ENCODE peak calls at places on chromosomes 4 and X, in ten cellular contexts. W, G, A, P, Z, H, K, S, C and U are unnamed samples.

GRCh38 chrX:11786862-11787261 is 28.8 kb downstream of the MSL3 start:
- DNase-seq in P (no peak), C (no peak), W (no peak), A (no peak), H (no peak), K (no peak), G (no peak), Z (no peak), S (no peak), U (no peak)

GRCh38 chrX:25721564-25721963 is 416.6 kb upstream of the MAGEB18 start:
- DNase-seq in W (no peak), C (no peak), P (no peak), K (no peak), H (no peak), Z (no peak), G (no peak), A (peak), S (no peak), U (no peak)

GRCh38 chr4:55216871-55217635 is 91.7 kb upstream of the KDR start:
- DNase-seq in G (no peak), Z (no peak), H (no peak), S (no peak), P (no peak), W (no peak), A (no peak), K (no peak), C (no peak), U (no peak)

GRCh38 chr4:163482197-163482596 is 8.6 kb upstream of the TKTL2 start:
- DNase-seq in A (no peak), K (no peak), H (no peak), S (no peak), C (no peak), Z (no peak), W (no peak), P (no peak), G (no peak), U (no peak)

GRCh38 chr4:67456577-67457196 is 88.6 kb downstream of the CENPC start:
- DNase-seq in G (no peak), K (no peak), C (no peak), S (peak), Z (no peak), P (no peak), W (no peak), H (no peak), A (no peak), U (no peak)

GRCh38 chrX:11540532-11541377 is 125.0 kb downstream of the ARHGAP6 start:
- DNase-seq in G (no peak), A (no peak), C (no peak), W (no peak), S (no peak), P (no peak), Z (no peak), H (no peak), K (no peak), U (no peak)

GRCh38 chrX:151796576-151796975 is 62.0 kb downstream of the CNGA2 start:
- DNase-seq in W (no peak), K (no peak), P (no peak), H (no peak), G (no peak), C (no peak), A (no peak), S (no peak), Z (no peak), U (no peak)

GRCh38 chr4:1290165-1290977 is 680 bp downstream of the MAEA start:
- DNase-seq in W (no peak), K (peak), H (no peak), G (no peak), S (peak), A (peak), P (no peak), C (no peak), Z (no peak), U (no peak)

GRCh38 chrX:47030339-47030738 is 47.9 kb upstream of the RGN start:
- DNase-seq in G (no peak), Z (no peak), C (no peak), H (no peak), W (no peak), A (peak), P (peak), K (no peak), S (no peak), U (no peak)

GRCh38 chrX:103428525-103428924 is 52.2 kb downstream of the BEX3 start:
- DNase-seq in H (no peak), K (no peak), Z (no peak), P (no peak), G (no peak), S (no peak), W (no peak), A (no peak), C (no peak), U (no peak)

GRCh38 chr4:95181446-95182306 is 367.1 kb downstream of the UNC5C start:
- DNase-seq in W (no peak), S (no peak), A (no peak), Z (no peak), H (peak), K (no peak), P (peak), C (no peak), G (no peak), U (no peak)
- TF ChIP-seq CTCF in W (no peak), S (no peak), A (no peak), Z (no peak), H (no peak), K (no peak), P (peak), C (no peak), G (peak), U (no peak)

DNA sequence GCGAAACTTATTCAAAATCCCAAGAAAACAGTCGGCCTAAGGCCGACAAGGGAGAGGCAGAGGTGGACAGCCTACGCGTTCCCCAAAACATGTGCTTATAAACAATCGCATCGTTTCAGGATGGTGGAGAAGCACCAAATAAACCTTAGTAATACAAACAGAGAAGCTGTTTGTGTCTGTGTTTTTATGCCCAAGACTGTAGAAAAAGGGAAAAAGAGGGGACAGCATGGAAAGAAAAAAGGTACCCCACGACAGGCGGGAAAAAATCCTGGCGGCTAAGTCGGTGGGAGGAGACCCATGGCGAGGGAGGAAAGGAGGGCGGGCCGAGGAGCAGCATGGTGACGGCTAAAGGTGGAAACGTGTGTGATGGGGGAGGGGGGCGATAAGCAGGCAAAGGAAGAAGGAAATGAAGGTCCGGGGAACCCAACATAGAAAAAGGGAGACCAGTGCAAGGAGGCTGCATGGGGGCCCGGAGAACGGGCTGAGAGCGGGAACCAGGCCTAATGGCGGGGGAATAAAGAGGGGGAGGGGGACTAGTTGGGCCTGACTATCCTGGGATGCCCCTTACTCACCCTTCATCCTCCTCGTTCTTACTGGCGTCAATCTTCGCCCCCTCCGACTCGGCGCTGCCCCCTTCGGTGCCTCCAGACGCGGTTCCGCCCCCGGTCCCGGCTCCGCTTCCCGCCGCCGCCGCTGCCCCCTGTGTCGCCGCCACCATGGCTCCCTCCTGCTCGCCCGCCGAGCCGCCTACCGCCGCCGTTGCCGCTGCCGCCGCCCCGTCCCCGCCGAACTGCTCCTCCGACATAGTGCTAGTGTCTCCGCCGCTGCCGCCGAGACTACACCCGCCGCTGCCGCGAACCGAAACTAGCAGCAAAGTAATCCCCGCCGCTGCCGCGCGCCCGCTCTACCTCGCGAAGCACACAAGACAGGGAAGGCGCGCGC is 646 bp downstream of the HNRNPD start:
- DNase-seq in H (peak), P (peak), S (peak), A (peak), W (peak), Z (peak), G (peak), K (peak), C (peak), U (peak)
- TF ChIP-seq POLR2A in H (no peak), P (peak), S (no peak), A (no peak), W (no peak), Z (no peak), G (peak), K (no peak), C (no peak), U (no peak)

DNA sequence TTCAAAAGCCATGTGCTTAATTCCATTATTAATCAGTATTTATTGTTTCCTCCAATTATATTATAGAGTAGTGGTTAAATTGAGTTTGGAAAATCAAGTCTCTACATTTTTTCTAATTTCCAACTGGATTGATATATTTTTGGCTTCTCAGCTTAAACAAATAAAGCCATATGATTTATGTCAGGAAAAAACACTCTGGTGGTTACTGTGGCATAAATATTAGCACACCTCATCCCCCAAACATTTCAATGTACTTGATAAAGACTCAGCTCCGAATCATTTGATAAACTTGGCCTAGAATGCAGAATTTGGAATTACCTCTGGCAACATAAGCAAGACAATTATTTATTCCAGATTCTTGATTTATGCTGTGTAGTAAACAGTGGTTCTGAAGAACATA is 2313.8 kb downstream of the ARAP2 start:
- DNase-seq in A (no peak), H (no peak), S (no peak), C (no peak), Z (no peak), W (no peak), P (no peak), K (no peak), G (no peak), U (no peak)
- TF ChIP-seq EP300 in A (no peak), H (no peak), S (no peak), C (no peak), Z (no peak), W (no peak), P (no peak), K (no peak), G (no peak), U (no peak)

GRCh38 chr4:8886625-8887406 is 15.2 kb upstream of the HMX1 start:
- DNase-seq in A (no peak), G (no peak), Z (no peak), C (no peak), W (no peak), K (no peak), H (no peak), P (peak), S (no peak), U (no peak)
- TF ChIP-seq CTCF in A (peak), G (no peak), Z (no peak), C (no peak), W (no peak), K (no peak), H (no peak), P (peak), S (no peak), U (no peak)